ENCODE peak calls at places on chromosomes 4 and X, in five cellular contexts. D, Y, R, S and P are unnamed samples.

GRCh38 chr4:103400405-103400804 is 202.3 kb upstream of the CENPE start:
- DNase-seq in D (no peak), Y (no peak), R (no peak), S (no peak), P (no peak)

GRCh38 chrX:101958139-101958538 is 26.3 kb upstream of the ZMAT1 start:
- DNase-seq in D (no peak), Y (no peak), R (no peak), S (no peak), P (no peak)

GRCh38 chr4:37475087-37475486 is 211.1 kb downstream of the RELL1 start:
- DNase-seq in D (no peak), Y (no peak), R (no peak), S (no peak), P (no peak)

GRCh38 chr4:70627620-70628019 is 924 bp upstream of the ENAM start:
- DNase-seq in D (no peak), Y (no peak), R (no peak), S (no peak), P (no peak)

GRCh38 chr4:38983756-38984647 is 48.2 kb downstream of the TMEM156 start:
- DNase-seq in D (no peak), Y (no peak), R (no peak), S (no peak), P (no peak)

GRCh38 chr4:128455076-128455345 is 167.4 kb upstream of the PGRMC2 start:
- DNase-seq in D (no peak), Y (no peak), R (no peak), S (no peak), P (no peak)

GRCh38 chr4:188879598-188879997 is 740.4 kb downstream of the TRIML1 start:
- DNase-seq in D (no peak), Y (no peak), R (no peak), S (no peak), P (no peak)

GRCh38 chrX:7083468-7084396 is 63.8 kb upstream of the STS start:
- DNase-seq in D (no peak), Y (peak), R (no peak), S (no peak), P (no peak)

GRCh38 chr4:130147618-130148017 is 1051.7 kb downstream of the C4orf33 start:
- DNase-seq in D (no peak), Y (no peak), R (no peak), S (no peak), P (no peak)

GRCh38 chr4:68361146-68361589 is 11.3 kb upstream of the YTHDC1 start:
- DNase-seq in D (no peak), Y (no peak), R (no peak), S (no peak), P (no peak)

GRCh38 chr4:4864940-4865704 is 5.7 kb downstream of the MSX1 start:
- DNase-seq in D (peak), Y (no peak), R (no peak), S (no peak), P (no peak)

GRCh38 chrX:131704136-131704695 is 160.3 kb downstream of the OR13H1 start:
- DNase-seq in D (peak), Y (peak), R (no peak), S (no peak), P (no peak)

GRCh38 chr4:128322986-128323385 is 35.4 kb upstream of the PGRMC2 start:
- DNase-seq in D (no peak), Y (no peak), R (no peak), S (no peak), P (no peak)

GRCh38 chrX:45274576-45274975 is 73.9 kb upstream of the DIPK2B start:
- DNase-seq in D (no peak), Y (no peak), R (no peak), S (no peak), P (no peak)

GRCh38 chr4:150315175-150315574 is 236.9 kb downstream of the DCLK2 start:
- DNase-seq in D (no peak), Y (no peak), R (no peak), S (no peak), P (no peak)

GRCh38 chr4:56803473-56803872 is 18.0 kb downstream of the SPINK2 start:
- DNase-seq in D (no peak), Y (no peak), R (no peak), S (no peak), P (no peak)

GRCh38 chr4:119046263-119046662 is 89.4 kb upstream of the MYOZ2 start:
- DNase-seq in D (peak), Y (peak), R (peak), S (peak), P (peak)

GRCh38 chr4:10082047-10082446 is 34.6 kb downstream of the WDR1 start:
- DNase-seq in D (no peak), Y (peak), R (peak), S (no peak), P (no peak)

GRCh38 chrX:107776649-107777535 is 641 bp upstream of the NCBP2L start:
- DNase-seq in D (peak), Y (peak), R (peak), S (peak), P (peak)

GRCh38 chr4:83828601-83829000 is 292.7 kb downstream of the GPAT3 start:
- DNase-seq in D (no peak), Y (no peak), R (no peak), S (no peak), P (no peak)

GRCh38 chrX:34546366-34546765 is 110.7 kb downstream of the TMEM47 start:
- DNase-seq in D (no peak), Y (no peak), R (no peak), S (no peak), P (no peak)

GRCh38 chr4:77785669-77786068 is 33.5 kb downstream of the CNOT6L start:
- DNase-seq in D (no peak), Y (no peak), R (no peak), S (no peak), P (no peak)

GRCh38 chr4:57214654-57215411 is 104.6 kb upstream of the IGFBP7 start:
- DNase-seq in D (no peak), Y (no peak), R (no peak), S (no peak), P (no peak)

GRCh38 chr4:184024637-184025036 is 119.5 kb downstream of the STOX2 start:
- DNase-seq in D (no peak), Y (no peak), R (no peak), S (no peak), P (no peak)

GRCh38 chr4:7332216-7333023 is 102.3 kb downstream of the PSAPL1 start:
- DNase-seq in D (peak), Y (peak), R (no peak), S (peak), P (peak)

GRCh38 chr4:155042014-155042413 is 166.4 kb upstream of the NPY2R start:
- DNase-seq in D (no peak), Y (no peak), R (no peak), S (no peak), P (no peak)

GRCh38 chr4:14879643-14880042 is 122.6 kb upstream of the CPEB2 start:
- DNase-seq in D (no peak), Y (no peak), R (no peak), S (no peak), P (no peak)

GRCh38 chr4:87006531-87007344 is 71.9 kb downstream of the AFF1 start:
- DNase-seq in D (peak), Y (peak), R (peak), S (peak), P (peak)

GRCh38 chr4:114980932-114981693 is 132.3 kb downstream of the NDST4 start:
- DNase-seq in D (no peak), Y (no peak), R (no peak), S (no peak), P (no peak)

GRCh38 chr4:47817275-47817674 is 20.6 kb downstream of the CORIN start:
- DNase-seq in D (no peak), Y (no peak), R (no peak), S (no peak), P (no peak)

GRCh38 chrX:332916-333610 is 14.5 kb upstream of the GTPBP6 start:
- DNase-seq in D (peak), Y (no peak), R (no peak), S (peak), P (peak)

GRCh38 chr4:111717916-111718315 is 427.3 kb upstream of the FAM241A start:
- DNase-seq in D (no peak), Y (no peak), R (no peak), S (no peak), P (no peak)

GRCh38 chr4:155807021-155807420 is 48.2 kb downstream of the GUCY1B1 start:
- DNase-seq in D (no peak), Y (no peak), R (no peak), S (no peak), P (no peak)

GRCh38 chrX:97267916-97268680 is 384.4 kb downstream of the RPA4 start:
- DNase-seq in D (no peak), Y (no peak), R (no peak), S (no peak), P (no peak)

GRCh38 chr4:98946359-98946758 is 17.4 kb upstream of the EIF4E start:
- DNase-seq in D (no peak), Y (no peak), R (no peak), S (no peak), P (no peak)

GRCh38 chrX:141341341-141341740 is 99.0 kb upstream of the SPANXC start:
- DNase-seq in D (no peak), Y (no peak), R (no peak), S (no peak), P (no peak)

DNA sequence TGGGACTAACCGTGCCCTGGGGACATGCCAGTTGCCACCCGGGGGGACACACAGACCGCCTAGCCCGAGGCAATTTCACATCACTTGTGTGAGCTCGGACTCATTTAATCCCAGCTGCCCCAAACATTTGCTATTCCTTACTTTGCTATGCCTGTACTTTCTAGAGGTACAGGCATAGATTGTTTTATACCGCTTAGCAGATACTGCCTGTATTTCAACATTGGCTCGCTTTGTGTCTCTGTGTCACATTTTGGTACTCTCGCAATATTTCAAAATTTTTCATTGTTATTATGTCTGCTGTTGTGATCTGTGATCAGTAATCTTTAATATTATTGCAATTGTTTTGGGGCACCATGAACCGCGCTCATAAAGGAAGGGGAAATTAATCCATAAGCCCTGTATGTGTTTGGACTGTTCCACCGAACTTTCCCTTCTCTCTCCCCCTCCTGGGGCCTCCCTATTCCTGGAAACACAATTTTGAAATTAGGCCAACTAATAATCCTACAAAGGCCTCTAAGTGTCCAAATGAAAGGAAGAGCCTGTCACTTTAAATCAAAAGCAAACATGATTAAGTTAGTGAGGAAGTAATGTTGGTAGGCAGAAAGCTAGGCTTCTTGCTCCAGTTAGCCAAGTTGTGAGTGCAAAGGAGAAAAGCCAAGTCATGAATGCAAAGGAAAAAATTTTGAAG is 563 bp upstream of the CASP6 start:
- DNase-seq in D (no peak), Y (no peak), R (no peak), S (no peak), P (no peak)
- H3K27ac ChIP-seq in D (peak), Y (no peak), R (peak), S (peak), P (peak)

DNA sequence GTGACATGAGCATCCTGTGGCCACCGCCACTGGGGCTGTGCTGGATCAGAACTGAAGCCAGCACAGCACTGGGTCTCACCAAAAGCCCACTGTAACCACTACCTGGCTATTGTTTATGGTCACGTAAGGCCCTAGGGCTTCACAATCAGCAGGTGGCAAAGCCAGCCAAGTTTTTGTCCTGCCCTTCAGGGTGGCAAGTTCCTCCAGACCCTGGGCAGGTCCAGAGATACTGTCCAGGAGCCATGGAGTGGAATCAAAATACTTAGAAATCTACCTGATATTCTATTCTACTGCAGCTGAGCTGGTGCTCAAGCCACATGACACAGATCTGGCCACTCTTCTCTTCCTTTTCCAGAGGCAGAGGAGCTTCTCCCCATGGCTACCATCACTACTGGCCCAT is 121.2 kb upstream of the CXXC4 start:
- DNase-seq in D (no peak), Y (no peak), R (no peak), S (no peak), P (no peak)
- H3K27ac ChIP-seq in D (no peak), Y (no peak), R (no peak), S (peak), P (peak)

GRCh38 chrX:100085851-100086250 is 324.2 kb downstream of the PCDH19 start:
- DNase-seq in D (no peak), Y (no peak), R (no peak), S (no peak), P (no peak)
- H3K27ac ChIP-seq in D (no peak), Y (no peak), R (no peak), S (no peak), P (no peak)

GRCh38 chr4:2862528-2862927 is 18.9 kb downstream of the ADD1 start:
- DNase-seq in D (no peak), Y (peak), R (no peak), S (no peak), P (no peak)

GRCh38 chr4:2860391-2861348 is 17.0 kb downstream of the ADD1 start:
- DNase-seq in D (peak), Y (peak), R (no peak), S (peak), P (peak)

GRCh38 chr4:2863649-2864048 is 20.0 kb downstream of the ADD1 start:
- DNase-seq in D (no peak), Y (no peak), R (no peak), S (no peak), P (no peak)

GRCh38 chr4:2859514-2859913 is 15.9 kb downstream of the ADD1 start:
- DNase-seq in D (no peak), Y (no peak), R (no peak), S (no peak), P (no peak)

DNA sequence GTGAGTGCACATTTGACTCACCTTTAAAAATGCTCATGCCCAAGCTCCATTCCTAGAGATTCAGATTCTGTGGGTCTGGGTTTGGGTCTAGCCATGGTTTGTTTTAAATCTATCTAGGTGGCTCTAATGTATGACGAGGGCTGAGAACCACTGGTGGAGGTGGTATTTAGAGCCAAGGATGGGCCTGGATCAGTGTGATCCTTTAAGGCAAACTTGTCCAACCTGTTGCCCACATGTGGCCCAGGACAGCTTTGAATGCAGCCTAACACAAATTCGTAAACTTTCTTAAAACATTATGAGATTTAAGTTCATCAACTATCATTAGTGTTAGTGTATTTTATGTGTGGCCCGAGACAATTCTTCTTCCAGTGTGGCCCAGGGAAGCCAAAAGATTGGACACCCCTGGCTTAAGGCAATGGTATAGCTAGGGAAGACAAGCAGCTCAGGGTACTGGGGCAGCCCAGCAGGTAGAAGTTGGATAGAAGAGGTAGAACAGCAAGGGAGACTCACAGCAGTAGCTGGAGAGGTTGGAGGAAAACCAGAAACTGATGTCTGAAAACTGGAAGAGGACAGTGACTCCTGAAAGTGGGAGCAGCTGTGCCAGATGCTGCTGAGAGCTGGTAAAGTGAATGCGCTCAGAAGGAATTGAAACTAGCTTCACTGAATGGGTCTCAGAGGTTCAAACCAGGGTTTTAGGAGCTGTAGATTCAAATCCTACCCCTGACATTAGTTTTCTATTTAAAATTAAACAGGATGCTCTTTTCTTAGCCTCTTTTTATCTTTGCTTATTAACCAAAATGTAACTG is 18.2 kb downstream of the ADD1 start:
- DNase-seq in D (no peak), Y (no peak), R (no peak), S (no peak), P (no peak)
- H3K27ac ChIP-seq in D (peak), Y (peak), R (no peak), S (peak), P (peak)

DNA sequence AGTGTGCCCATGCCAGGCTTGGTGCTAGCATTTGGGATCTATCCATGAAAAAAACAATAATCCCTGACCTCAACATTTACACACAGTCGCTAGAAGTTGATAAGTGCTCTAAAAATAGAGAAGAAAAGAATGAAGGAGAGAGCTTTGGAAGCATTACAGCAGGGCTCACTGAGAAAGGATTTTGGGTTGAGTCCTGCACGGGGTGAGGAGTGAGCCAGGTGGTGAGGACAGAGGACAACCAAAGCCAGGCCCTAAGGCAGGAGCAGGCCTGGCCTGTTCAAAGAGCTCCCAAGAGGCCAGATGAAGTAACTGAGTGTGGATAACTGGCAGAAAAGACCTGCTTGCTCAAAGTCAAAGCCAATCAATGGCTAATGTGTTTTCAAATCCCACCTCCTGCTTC is 20.7 kb upstream of the PROM1 start:
- DNase-seq in D (no peak), Y (no peak), R (no peak), S (no peak), P (no peak)
- H3K27ac ChIP-seq in D (no peak), Y (no peak), R (no peak), S (peak), P (no peak)

GRCh38 chr4:174396599-174396998 is 112.9 kb downstream of the CEP44 start:
- DNase-seq in D (no peak), Y (no peak), R (no peak), S (no peak), P (no peak)
- H3K27ac ChIP-seq in D (no peak), Y (no peak), R (no peak), S (no peak), P (no peak)